ENCODE peak calls at places on chromosome 5, in four cellular contexts. One of them, this sample, is unnamed.

GRCh38 chr5:134085411-134085810 is 29.1 kb upstream of the TCF7 start:
- DNase-seq in GM10248: no peak
- DNase-seq in ovary: no peak
- DNase-seq in AG04449: no peak
- DNase-seq in this sample: no peak

GRCh38 chr5:80245986-80246781 is 9.7 kb downstream of the SERINC5 start:
- DNase-seq in GM10248: no peak
- DNase-seq in ovary: no peak
- DNase-seq in AG04449: no peak
- DNase-seq in this sample: no peak

GRCh38 chr5:168317521-168318147 is 26.2 kb downstream of the WWC1 start:
- DNase-seq in GM10248: no peak
- DNase-seq in ovary: no peak
- DNase-seq in AG04449: peak; percentile 87
- DNase-seq in this sample: no peak

GRCh38 chr5:78537821-78538220 is 110.8 kb downstream of the LHFPL2 start:
- DNase-seq in GM10248: peak; percentile 49
- DNase-seq in ovary: no peak
- DNase-seq in AG04449: no peak
- DNase-seq in this sample: peak; percentile 38

GRCh38 chr5:76084496-76085285 is 1.5 kb downstream of the SV2C start:
- DNase-seq in GM10248: peak; percentile 20
- DNase-seq in ovary: no peak
- DNase-seq in AG04449: no peak
- DNase-seq in this sample: peak; percentile 27

GRCh38 chr5:150345716-150346115 is 11.8 kb upstream of the TCOF1 start:
- DNase-seq in GM10248: no peak
- DNase-seq in ovary: no peak
- DNase-seq in AG04449: no peak
- DNase-seq in this sample: no peak

GRCh38 chr5:163658702-163659567 is 153.5 kb downstream of the MAT2B start:
- DNase-seq in GM10248: no peak
- DNase-seq in ovary: no peak
- DNase-seq in AG04449: no peak
- DNase-seq in this sample: no peak

GRCh38 chr5:59542841-59543825 is 350.4 kb downstream of the PDE4D start:
- DNase-seq in GM10248: no peak
- DNase-seq in ovary: no peak
- DNase-seq in AG04449: no peak
- DNase-seq in this sample: no peak

GRCh38 chr5:122367445-122367844 is 55.4 kb downstream of the SNCAIP start:
- DNase-seq in GM10248: no peak
- DNase-seq in ovary: no peak
- DNase-seq in AG04449: no peak
- DNase-seq in this sample: no peak

GRCh38 chr5:14503681-14504331 is 77.8 kb upstream of the OTULINL start:
- DNase-seq in GM10248: no peak
- DNase-seq in ovary: no peak
- DNase-seq in AG04449: no peak
- DNase-seq in this sample: no peak

GRCh38 chr5:62731011-62731410 is 152.4 kb downstream of the LRRC70 start:
- DNase-seq in GM10248: no peak
- DNase-seq in ovary: no peak
- DNase-seq in AG04449: no peak
- DNase-seq in this sample: no peak

GRCh38 chr5:36177715-36178556 is 26.0 kb downstream of the SKP2 start:
- DNase-seq in GM10248: no peak
- DNase-seq in ovary: no peak
- DNase-seq in AG04449: no peak
- DNase-seq in this sample: no peak

GRCh38 chr5:52603742-52604141 is 184.0 kb upstream of the ITGA1 start:
- DNase-seq in GM10248: no peak
- DNase-seq in ovary: no peak
- DNase-seq in AG04449: no peak
- DNase-seq in this sample: no peak

GRCh38 chr5:41083306-41083705 is 12.2 kb upstream of the MROH2B start:
- DNase-seq in GM10248: no peak
- DNase-seq in ovary: no peak
- DNase-seq in AG04449: no peak
- DNase-seq in this sample: no peak

GRCh38 chr5:169861934-169862333 is 118.4 kb downstream of the INSYN2B start:
- DNase-seq in GM10248: no peak
- DNase-seq in ovary: no peak
- DNase-seq in AG04449: peak; percentile 77
- DNase-seq in this sample: no peak

GRCh38 chr5:170597109-170597741 is 93.4 kb downstream of the KCNIP1 start:
- DNase-seq in GM10248: no peak
- DNase-seq in ovary: no peak
- DNase-seq in AG04449: peak; percentile 21
- DNase-seq in this sample: no peak

GRCh38 chr5:95087819-95088317 is 197.0 kb downstream of the MCTP1 start:
- DNase-seq in GM10248: peak; percentile 32
- DNase-seq in ovary: no peak
- DNase-seq in AG04449: no peak
- DNase-seq in this sample: peak; percentile 35

GRCh38 chr5:171823269-171823668 is 37.7 kb downstream of the SMIM23 start:
- DNase-seq in GM10248: no peak
- DNase-seq in ovary: no peak
- DNase-seq in AG04449: no peak
- DNase-seq in this sample: no peak

GRCh38 chr5:14236757-14237156 is 93.6 kb downstream of the TRIO start:
- DNase-seq in GM10248: no peak
- DNase-seq in ovary: no peak
- DNase-seq in AG04449: no peak
- DNase-seq in this sample: no peak

GRCh38 chr5:135433626-135434426 is 13.3 kb downstream of the DCANP1 start:
- DNase-seq in GM10248: no peak
- DNase-seq in ovary: peak; percentile 21
- DNase-seq in AG04449: no peak
- DNase-seq in this sample: no peak

GRCh38 chr5:135429326-135429725 is 17.8 kb downstream of the DCANP1 start:
- DNase-seq in GM10248: no peak
- DNase-seq in ovary: peak; percentile 12
- DNase-seq in AG04449: no peak
- DNase-seq in this sample: no peak

GRCh38 chr5:135434591-135435466 is 12.3 kb downstream of the DCANP1 start:
- DNase-seq in GM10248: peak; percentile 9
- DNase-seq in ovary: peak; percentile 6
- DNase-seq in AG04449: no peak
- DNase-seq in this sample: no peak

GRCh38 chr5:135429886-135430437 is 17.2 kb downstream of the DCANP1 start:
- DNase-seq in GM10248: no peak
- DNase-seq in ovary: no peak
- DNase-seq in AG04449: no peak
- DNase-seq in this sample: no peak

GRCh38 chr5:135432113-135432512 is 15.0 kb downstream of the DCANP1 start:
- DNase-seq in GM10248: no peak
- DNase-seq in ovary: no peak
- DNase-seq in AG04449: no peak
- DNase-seq in this sample: no peak
- TF ChIP-seq CTCF in GM10248: no peak
- TF ChIP-seq CTCF in ovary: no peak
- TF ChIP-seq CTCF in AG04449: no peak
- TF ChIP-seq CTCF in this sample: no peak

GRCh38 chr5:42250-42649 is 49.7 kb upstream of the PLEKHG4B start:
- DNase-seq in GM10248: no peak
- DNase-seq in ovary: no peak
- DNase-seq in AG04449: no peak
- DNase-seq in this sample: no peak
- TF ChIP-seq CTCF in GM10248: peak; percentile 13
- TF ChIP-seq CTCF in ovary: no peak
- TF ChIP-seq CTCF in AG04449: peak; percentile 40
- TF ChIP-seq CTCF in this sample: no peak

GRCh38 chr5:72463499-72464052 is 43.6 kb downstream of the ZNF366 start:
- DNase-seq in GM10248: no peak
- DNase-seq in ovary: no peak
- DNase-seq in AG04449: no peak
- DNase-seq in this sample: no peak
- TF ChIP-seq CTCF in GM10248: no peak
- TF ChIP-seq CTCF in ovary: no peak
- TF ChIP-seq CTCF in AG04449: no peak
- TF ChIP-seq CTCF in this sample: no peak

DNA sequence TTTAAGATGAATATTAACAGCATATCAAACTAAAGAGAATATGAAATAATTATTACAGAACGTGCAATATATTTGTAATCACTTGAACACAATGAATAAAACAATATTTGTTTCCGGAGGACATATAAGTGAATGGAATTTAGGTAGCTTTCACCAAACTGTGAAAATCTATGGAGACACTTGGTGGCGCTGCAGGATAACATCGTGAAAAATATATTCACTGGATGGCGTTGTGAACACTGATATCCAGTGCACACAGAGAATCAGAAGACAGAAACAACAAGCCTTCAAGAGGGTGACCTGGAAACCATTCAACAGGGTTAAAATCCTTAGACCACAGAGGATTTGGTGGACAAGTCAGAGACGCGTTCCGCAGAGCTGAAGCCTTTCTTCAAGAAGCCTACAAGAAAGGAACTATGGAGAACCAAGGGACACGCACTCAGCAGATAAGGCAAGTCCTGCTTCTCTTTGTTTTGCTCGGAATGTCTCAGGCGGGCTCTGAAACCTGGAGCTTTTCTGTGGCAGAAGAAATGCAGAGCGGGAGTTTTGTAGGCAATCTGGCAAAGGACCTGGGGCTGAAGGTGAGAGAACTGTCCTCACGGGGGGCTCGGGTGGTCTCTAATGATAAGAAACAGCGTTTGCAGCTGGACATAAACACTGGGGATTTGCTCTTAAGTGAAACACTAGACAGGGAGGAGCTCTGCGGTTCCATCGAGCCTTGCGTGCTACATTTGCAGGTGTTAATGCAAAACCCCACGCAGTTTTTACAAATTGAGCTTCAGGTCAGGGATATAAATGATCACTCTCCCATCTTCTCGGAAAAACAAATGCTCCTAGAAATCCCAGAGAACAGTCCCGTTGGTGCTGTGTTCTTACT is at the start of gene PCDHB11:
- DNase-seq in GM10248: no peak
- DNase-seq in ovary: no peak
- DNase-seq in AG04449: no peak
- DNase-seq in this sample: no peak
- TF ChIP-seq CTCF in GM10248: no peak
- TF ChIP-seq CTCF in ovary: no peak
- TF ChIP-seq CTCF in AG04449: no peak
- TF ChIP-seq CTCF in this sample: no peak

GRCh38 chr5:83469075-83469474 is 2.5 kb upstream of the VCAN start:
- DNase-seq in GM10248: no peak
- DNase-seq in ovary: no peak
- DNase-seq in AG04449: no peak
- DNase-seq in this sample: no peak

GRCh38 chr5:83470516-83470915 is 1.0 kb upstream of the VCAN start:
- DNase-seq in GM10248: no peak
- DNase-seq in ovary: no peak
- DNase-seq in AG04449: no peak
- DNase-seq in this sample: no peak

GRCh38 chr5:83464261-83464660 is 7.3 kb upstream of the VCAN start:
- DNase-seq in GM10248: no peak
- DNase-seq in ovary: no peak
- DNase-seq in AG04449: no peak
- DNase-seq in this sample: no peak

GRCh38 chr5:83470920-83471404 is 582 bp upstream of the VCAN start:
- DNase-seq in GM10248: peak; percentile 22
- DNase-seq in ovary: no peak
- DNase-seq in AG04449: no peak
- DNase-seq in this sample: peak; percentile 46

GRCh38 chr5:83467315-83468044 is 4.1 kb upstream of the VCAN start:
- DNase-seq in GM10248: no peak
- DNase-seq in ovary: no peak
- DNase-seq in AG04449: no peak
- DNase-seq in this sample: no peak
- TF ChIP-seq CTCF in GM10248: peak; percentile 25
- TF ChIP-seq CTCF in ovary: no peak
- TF ChIP-seq CTCF in AG04449: no peak
- TF ChIP-seq CTCF in this sample: no peak

This sample was measured in GM20000.